ENCODE peak calls at places on chromosome 22, in seven cellular contexts. I, E, G, R, B, S and O are unnamed samples.
A peak's percentile ranks its signal among the peaks of the same experiment; 100 is the strongest.

GRCh38 chr22:49369726-49370717 is 457.7 kb downstream of the BRD1 start:
- DNase-seq in B (peak; percentile 15), G (no peak), E (no peak), S (no peak), R (no peak), I (peak; percentile 7), O (no peak)

GRCh38 chr22:26845016-26845728 is 187.8 kb downstream of the MIAT start:
- DNase-seq in G (no peak), R (no peak), E (no peak), B (no peak), I (no peak), S (no peak), O (no peak)

GRCh38 chr22:40179535-40179934 is 1.8 kb downstream of the TNRC6B start:
- DNase-seq in B (no peak), R (no peak), G (no peak), S (no peak), E (no peak), I (no peak), O (peak; percentile 30)

GRCh38 chr22:39597236-39597869 is 26.8 kb downstream of the CACNA1I start:
- DNase-seq in S (no peak), I (no peak), R (no peak), B (no peak), E (no peak), G (no peak), O (no peak)

GRCh38 chr22:25080855-25081254 is 118.8 kb upstream of the CRYBB3 start:
- DNase-seq in B (no peak), S (no peak), I (no peak), G (no peak), R (no peak), E (no peak), O (no peak)

GRCh38 chr22:27775087-27775697 is 26.4 kb downstream of the MN1 start:
- DNase-seq in I (no peak), G (no peak), B (no peak), E (peak; percentile 7), R (no peak), S (peak; percentile 24), O (no peak)

GRCh38 chr22:17384612-17385345 is 15.5 kb downstream of the CECR2 start:
- DNase-seq in S (no peak), R (no peak), B (no peak), G (no peak), I (no peak), E (no peak), O (no peak)

GRCh38 chr22:49244466-49245420 is 582.9 kb downstream of the BRD1 start:
- DNase-seq in B (no peak), R (no peak), G (no peak), I (no peak), S (no peak), E (no peak), O (no peak)

GRCh38 chr22:48077699-48078098 is 1315.2 kb downstream of the TBC1D22A start:
- DNase-seq in E (no peak), R (no peak), I (no peak), B (no peak), S (no peak), G (no peak), O (no peak)

GRCh38 chr22:50306753-50307749 is at the start of gene PLXNB2:
- DNase-seq in S (peak; percentile 92), I (peak; percentile 50), E (peak; percentile 80), G (peak; percentile 40), B (peak; percentile 84), R (no peak), O (peak; percentile 58)

GRCh38 chr22:23832226-23833016 is 6.4 kb downstream of the DERL3 start:
- DNase-seq in I (no peak), B (no peak), S (peak; percentile 65), E (no peak), R (no peak), G (no peak), O (no peak)

GRCh38 chr22:49753276-49753884 is 74.3 kb downstream of the BRD1 start:
- DNase-seq in G (no peak), E (no peak), S (no peak), R (no peak), B (peak; percentile 17), I (no peak), O (no peak)

GRCh38 chr22:34814260-34814659 is 251.7 kb upstream of the ISX start:
- DNase-seq in R (no peak), I (no peak), S (no peak), G (no peak), E (no peak), B (no peak), O (no peak)

GRCh38 chr22:22930571-22931556 is 43.2 kb downstream of the IGLL5 start:
- DNase-seq in R (no peak), G (no peak), B (no peak), I (no peak), S (peak; percentile 13), E (no peak), O (no peak)

GRCh38 chr22:42471441-42471840 is 39.2 kb upstream of the NFAM1 start:
- DNase-seq in E (no peak), B (no peak), I (no peak), S (no peak), G (no peak), R (no peak), O (no peak)

GRCh38 chr22:33510429-33510904 is 409.8 kb downstream of the LARGE1 start:
- DNase-seq in S (no peak), I (no peak), R (no peak), G (no peak), B (no peak), E (no peak), O (no peak)

GRCh38 chr22:42461511-42461910 is 29.3 kb upstream of the NFAM1 start:
- DNase-seq in E (no peak), S (no peak), R (no peak), G (no peak), I (no peak), B (no peak), O (no peak)

GRCh38 chr22:23110922-23111527 is 30.8 kb downstream of the RSPH14 start:
- DNase-seq in S (no peak), I (no peak), G (no peak), R (no peak), E (no peak), B (no peak), O (no peak)

GRCh38 chr22:48894804-48895250 is 932.8 kb downstream of the BRD1 start:
- DNase-seq in E (no peak), S (peak; percentile 15), R (no peak), G (no peak), B (peak; percentile 22), I (no peak), O (no peak)

DNA sequence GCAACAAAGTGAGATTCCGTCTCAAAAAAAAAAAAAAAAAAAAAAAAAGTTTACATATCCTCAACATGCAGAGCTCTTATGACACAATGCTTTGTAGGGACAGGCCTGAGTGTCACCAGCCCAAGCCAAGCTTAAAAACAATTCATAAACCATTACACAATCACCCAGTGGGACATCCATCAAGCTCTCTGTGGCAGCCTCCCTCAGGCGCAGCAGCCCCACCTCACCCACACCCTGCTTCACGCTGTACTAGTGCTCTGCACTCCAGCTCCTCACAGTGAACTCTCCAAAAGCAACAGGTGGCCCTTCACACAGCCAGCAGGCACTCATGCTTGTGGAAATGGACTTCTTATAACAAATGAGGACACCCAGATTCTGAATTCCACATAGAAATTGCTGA is 3.5 kb upstream of the FOXRED2 start:
- DNase-seq in B (no peak), E (no peak), S (no peak), I (no peak), G (no peak), R (no peak), O (peak; percentile 28)
- TF ChIP-seq POLR2A in B (no peak), E (no peak), S (no peak), I (no peak), G (no peak), R (no peak), O (peak; percentile 17)

DNA sequence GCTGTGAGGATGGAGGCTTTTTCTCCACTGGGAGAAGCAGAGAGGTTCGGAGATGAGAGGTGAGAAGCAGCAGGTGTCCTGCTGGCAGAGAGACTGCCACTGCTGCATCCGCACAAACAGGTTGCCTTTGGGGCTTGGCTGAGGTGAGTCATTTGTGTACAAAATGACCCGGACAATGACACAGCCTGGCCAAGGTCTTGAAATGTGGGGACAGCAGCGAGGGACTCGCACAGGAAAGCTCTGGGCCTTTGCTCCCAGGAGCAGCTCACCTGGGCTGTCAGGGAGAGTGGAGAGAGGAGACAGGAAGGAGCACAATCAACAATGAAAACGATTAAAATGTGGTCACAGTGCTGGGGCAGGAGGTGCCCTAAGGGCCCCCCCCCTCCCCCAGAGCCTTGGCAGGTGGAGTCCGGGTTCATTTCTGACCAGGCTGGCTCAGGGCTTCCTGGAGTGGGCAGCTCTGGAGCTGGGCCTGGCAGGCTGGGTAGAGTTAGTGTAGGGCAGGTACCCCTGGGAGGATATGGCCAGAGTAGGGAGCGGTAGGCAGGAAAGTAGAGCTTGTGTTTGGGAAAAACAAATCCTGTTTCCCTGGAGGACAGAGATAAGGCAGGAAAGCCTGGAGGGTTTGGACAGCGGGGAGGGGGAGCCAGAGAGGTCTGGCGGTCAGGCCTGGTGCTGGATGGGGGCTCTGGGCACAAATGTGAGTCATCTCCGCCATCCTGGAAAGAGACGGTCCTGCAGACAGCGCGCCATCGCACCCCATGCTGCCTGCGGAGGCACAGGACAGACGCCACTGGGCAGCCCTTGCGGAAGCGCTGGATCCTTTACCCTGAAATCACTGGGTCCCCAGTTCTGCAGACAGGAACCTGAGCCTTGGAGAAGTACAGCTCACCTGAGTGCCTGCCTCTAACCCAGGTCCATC is 37.8 kb upstream of the CELSR1 start:
- DNase-seq in R (no peak), I (no peak), G (peak; percentile 32), B (peak; percentile 74), E (no peak), S (no peak), O (no peak)
- TF ChIP-seq POLR2A in R (no peak), I (no peak), G (no peak), B (no peak), E (no peak), S (no peak), O (no peak)

GRCh38 chr22:41285441-41285819 is 557 bp downstream of the RANGAP1 start:
- DNase-seq in G (no peak), R (no peak), S (peak; percentile 54), E (peak; percentile 96), I (peak; percentile 56), B (peak; percentile 62), O (peak; percentile 91)
- TF ChIP-seq POLR2A in G (no peak), R (peak; percentile 5), S (no peak), E (peak; percentile 95), I (no peak), B (no peak), O (no peak)

DNA sequence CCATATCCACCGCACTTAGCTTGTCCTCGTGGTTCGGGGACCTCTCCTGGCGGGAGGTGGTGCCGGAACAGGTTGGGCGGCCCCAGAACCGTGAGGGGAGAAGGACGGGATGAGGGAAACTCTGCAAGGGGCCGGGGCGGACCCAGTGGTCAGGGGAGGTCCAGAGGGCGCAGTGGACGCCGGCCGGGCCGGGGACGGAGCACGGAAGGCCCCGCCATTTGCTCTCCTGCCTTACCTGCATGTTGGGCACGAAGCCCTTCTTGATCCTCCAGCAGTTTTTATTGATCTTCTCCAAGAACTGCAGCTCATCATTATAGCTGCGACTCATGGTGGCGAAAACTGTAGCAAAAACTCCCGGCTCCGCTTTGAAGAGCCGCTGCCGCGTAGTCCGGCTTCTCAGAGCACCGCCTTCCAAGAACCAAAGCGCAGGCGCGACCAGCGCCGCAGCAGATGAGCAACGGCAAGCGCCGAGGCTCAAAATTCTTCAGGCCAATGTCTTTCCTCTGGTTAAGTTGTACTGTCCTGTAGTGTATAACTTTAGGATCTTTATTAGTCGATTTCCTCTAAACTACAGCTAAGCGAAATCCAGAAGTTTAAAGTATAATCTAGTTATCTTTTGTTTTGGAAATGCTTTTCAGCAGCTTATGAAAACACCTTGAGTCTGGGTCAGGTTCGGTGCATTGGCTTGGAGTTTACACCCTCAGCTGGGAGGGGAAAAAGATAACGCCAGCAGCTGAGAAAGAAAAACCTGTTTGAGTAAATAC is at the start of gene RTCB:
- DNase-seq in G (peak; percentile 56), B (peak; percentile 89), R (peak; percentile 24), E (peak; percentile 93), I (peak; percentile 87), S (peak; percentile 96), O (peak; percentile 94)
- TF ChIP-seq POLR2A in G (peak; percentile 30), B (no peak), R (peak; percentile 58), E (peak; percentile 48), I (no peak), S (peak; percentile 53), O (peak; percentile 65)